ENCODE peak calls at places on chromosomes 6 and 20, in seven cellular contexts. One of them, this sample, is unnamed. For H3K4me1, the result is how much of the 10 kb centered on the place peaks cover.

GRCh38 chr6:151692216-151692615 is 115.3 kb upstream of the ESR1 start:
- DNase-seq in GM12878: no peak
- DNase-seq in endothelial cell of umbilical vein: no peak
- DNase-seq in spleen: no peak
- DNase-seq in upper lobe of left lung: no peak
- DNase-seq in stomach: no peak
- DNase-seq in esophagus muscularis mucosa: no peak
- DNase-seq in this sample: no peak

GRCh38 chr6:29722773-29723665 is at the start of gene HLA-F:
- DNase-seq in GM12878: peak
- DNase-seq in endothelial cell of umbilical vein: peak
- DNase-seq in spleen: peak
- DNase-seq in upper lobe of left lung: peak
- DNase-seq in stomach: peak
- DNase-seq in esophagus muscularis mucosa: peak
- DNase-seq in this sample: no peak

GRCh38 chr6:26482338-26482737 is 17.8 kb upstream of the BTN1A1 start:
- DNase-seq in GM12878: no peak
- DNase-seq in endothelial cell of umbilical vein: no peak
- DNase-seq in spleen: no peak
- DNase-seq in upper lobe of left lung: no peak
- DNase-seq in stomach: no peak
- DNase-seq in esophagus muscularis mucosa: no peak
- DNase-seq in this sample: no peak

GRCh38 chr6:127518212-127518709 is 874 bp downstream of the MTCL3 start:
- DNase-seq in GM12878: no peak
- DNase-seq in endothelial cell of umbilical vein: no peak
- DNase-seq in spleen: no peak
- DNase-seq in upper lobe of left lung: no peak
- DNase-seq in stomach: no peak
- DNase-seq in esophagus muscularis mucosa: no peak
- DNase-seq in this sample: no peak

GRCh38 chr6:169086020-169086419 is 167.6 kb downstream of the THBS2 start:
- DNase-seq in GM12878: no peak
- DNase-seq in endothelial cell of umbilical vein: no peak
- DNase-seq in spleen: no peak
- DNase-seq in upper lobe of left lung: no peak
- DNase-seq in stomach: no peak
- DNase-seq in esophagus muscularis mucosa: no peak
- DNase-seq in this sample: no peak

GRCh38 chr20:43243672-43244269 is 54.1 kb upstream of the PTPRT start:
- DNase-seq in GM12878: no peak
- DNase-seq in endothelial cell of umbilical vein: no peak
- DNase-seq in spleen: no peak
- DNase-seq in upper lobe of left lung: peak
- DNase-seq in stomach: no peak
- DNase-seq in esophagus muscularis mucosa: no peak
- DNase-seq in this sample: no peak

GRCh38 chr6:7183707-7184106 is 75.9 kb downstream of the RREB1 start:
- DNase-seq in GM12878: no peak
- DNase-seq in endothelial cell of umbilical vein: no peak
- DNase-seq in spleen: no peak
- DNase-seq in upper lobe of left lung: no peak
- DNase-seq in stomach: peak
- DNase-seq in esophagus muscularis mucosa: no peak
- DNase-seq in this sample: no peak

GRCh38 chr6:110518281-110518623 is 41.8 kb upstream of the SLC22A16 start:
- DNase-seq in GM12878: no peak
- DNase-seq in endothelial cell of umbilical vein: no peak
- DNase-seq in spleen: no peak
- DNase-seq in upper lobe of left lung: no peak
- DNase-seq in stomach: no peak
- DNase-seq in esophagus muscularis mucosa: no peak
- DNase-seq in this sample: no peak

GRCh38 chr6:159399953-159400352 is 230.8 kb downstream of the FNDC1 start:
- DNase-seq in GM12878: no peak
- DNase-seq in endothelial cell of umbilical vein: no peak
- DNase-seq in spleen: no peak
- DNase-seq in upper lobe of left lung: no peak
- DNase-seq in stomach: no peak
- DNase-seq in esophagus muscularis mucosa: peak
- DNase-seq in this sample: no peak

GRCh38 chr20:59735917-59736316 is 131.6 kb downstream of the PHACTR3 start:
- DNase-seq in GM12878: no peak
- DNase-seq in endothelial cell of umbilical vein: no peak
- DNase-seq in spleen: no peak
- DNase-seq in upper lobe of left lung: no peak
- DNase-seq in stomach: no peak
- DNase-seq in esophagus muscularis mucosa: no peak
- DNase-seq in this sample: no peak

GRCh38 chr20:29878281-29878741 is 1379.2 kb upstream of the DEFB115 start:
- DNase-seq in GM12878: no peak
- DNase-seq in endothelial cell of umbilical vein: no peak
- DNase-seq in spleen: peak
- DNase-seq in upper lobe of left lung: no peak
- DNase-seq in stomach: peak
- DNase-seq in esophagus muscularis mucosa: peak
- DNase-seq in this sample: peak

GRCh38 chr6:8243462-8243861 is 141.1 kb upstream of the EEF1E1 start:
- DNase-seq in GM12878: no peak
- DNase-seq in endothelial cell of umbilical vein: no peak
- DNase-seq in spleen: no peak
- DNase-seq in upper lobe of left lung: no peak
- DNase-seq in stomach: no peak
- DNase-seq in esophagus muscularis mucosa: no peak
- DNase-seq in this sample: no peak

GRCh38 chr6:48928937-48929336 is 534.1 kb downstream of the MMUT start:
- DNase-seq in GM12878: no peak
- DNase-seq in endothelial cell of umbilical vein: no peak
- DNase-seq in spleen: no peak
- DNase-seq in upper lobe of left lung: no peak
- DNase-seq in stomach: no peak
- DNase-seq in esophagus muscularis mucosa: no peak
- DNase-seq in this sample: no peak

GRCh38 chr6:28167068-28167467 is 25.4 kb downstream of the ZKSCAN8 start:
- DNase-seq in GM12878: no peak
- DNase-seq in endothelial cell of umbilical vein: no peak
- DNase-seq in spleen: no peak
- DNase-seq in upper lobe of left lung: no peak
- DNase-seq in stomach: no peak
- DNase-seq in esophagus muscularis mucosa: no peak
- DNase-seq in this sample: no peak

GRCh38 chr20:25205277-25206062 is 10.0 kb downstream of the ENTPD6 start:
- DNase-seq in GM12878: no peak
- DNase-seq in endothelial cell of umbilical vein: no peak
- DNase-seq in spleen: peak
- DNase-seq in upper lobe of left lung: no peak
- DNase-seq in stomach: peak
- DNase-seq in esophagus muscularis mucosa: peak
- DNase-seq in this sample: no peak

GRCh38 chr20:7714549-7714948 is 225.7 kb downstream of the HAO1 start:
- DNase-seq in GM12878: no peak
- DNase-seq in endothelial cell of umbilical vein: no peak
- DNase-seq in spleen: no peak
- DNase-seq in upper lobe of left lung: no peak
- DNase-seq in stomach: no peak
- DNase-seq in esophagus muscularis mucosa: no peak
- DNase-seq in this sample: no peak

GRCh38 chr20:41155267-41155666 is 17.9 kb downstream of the PLCG1 start:
- DNase-seq in GM12878: no peak
- DNase-seq in endothelial cell of umbilical vein: no peak
- DNase-seq in spleen: no peak
- DNase-seq in upper lobe of left lung: no peak
- DNase-seq in stomach: no peak
- DNase-seq in esophagus muscularis mucosa: no peak
- DNase-seq in this sample: no peak

GRCh38 chr6:22327881-22328280 is 31.0 kb upstream of the PRL start:
- DNase-seq in GM12878: no peak
- DNase-seq in endothelial cell of umbilical vein: no peak
- DNase-seq in spleen: no peak
- DNase-seq in upper lobe of left lung: no peak
- DNase-seq in stomach: no peak
- DNase-seq in esophagus muscularis mucosa: no peak
- DNase-seq in this sample: no peak

DNA sequence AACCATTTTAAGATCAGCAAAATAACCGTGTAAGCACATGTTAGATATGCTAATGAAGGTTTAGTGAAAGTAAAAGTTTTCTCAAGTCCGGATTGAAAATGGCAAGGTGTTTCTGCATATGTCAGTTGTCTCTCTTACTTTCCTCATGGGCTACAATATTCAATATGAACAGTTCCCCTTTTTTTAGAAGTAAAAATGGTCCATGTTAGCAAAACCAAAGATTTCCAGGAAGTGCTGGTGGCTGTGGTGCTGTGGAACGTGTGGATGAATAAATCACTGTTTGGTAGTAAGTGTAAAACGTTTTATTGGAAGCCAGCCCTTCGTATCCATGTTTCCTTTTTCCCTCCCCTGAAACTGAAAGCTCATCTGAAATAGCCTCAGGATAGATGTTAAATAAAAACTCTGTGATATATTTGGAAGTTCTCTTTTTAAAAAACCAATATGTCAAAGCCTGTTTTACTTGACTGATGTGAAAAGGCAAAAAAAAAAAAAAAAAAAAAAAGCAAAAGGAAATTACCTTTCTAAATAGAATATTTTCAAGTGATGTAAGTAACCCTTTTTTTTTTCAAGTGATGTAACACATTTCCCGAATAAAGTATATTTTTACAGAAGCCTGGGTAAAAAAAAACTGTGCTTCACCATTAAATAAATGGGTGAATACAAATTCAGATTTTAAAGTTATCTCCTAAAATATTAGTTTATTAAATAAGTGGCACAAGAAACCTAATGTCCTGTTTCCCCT is 41.9 kb downstream of the PLEKHG1 start:
- DNase-seq in GM12878: no peak
- DNase-seq in endothelial cell of umbilical vein: peak
- DNase-seq in spleen: no peak
- DNase-seq in upper lobe of left lung: no peak
- DNase-seq in stomach: no peak
- DNase-seq in esophagus muscularis mucosa: no peak
- DNase-seq in this sample: no peak
- TF ChIP-seq POLR2AphosphoS5 in GM12878: no peak
- TF ChIP-seq POLR2AphosphoS5 in endothelial cell of umbilical vein: no peak
- TF ChIP-seq POLR2AphosphoS5 in spleen: no peak
- TF ChIP-seq POLR2AphosphoS5 in upper lobe of left lung: no peak
- TF ChIP-seq POLR2AphosphoS5 in stomach: no peak
- TF ChIP-seq POLR2AphosphoS5 in esophagus muscularis mucosa: no peak
- TF ChIP-seq POLR2AphosphoS5 in this sample: no peak

GRCh38 chr20:54123587-54124180 is 50.1 kb downstream of the CYP24A1 start:
- DNase-seq in GM12878: no peak
- DNase-seq in endothelial cell of umbilical vein: no peak
- DNase-seq in spleen: no peak
- DNase-seq in upper lobe of left lung: peak
- DNase-seq in stomach: peak
- DNase-seq in esophagus muscularis mucosa: no peak
- DNase-seq in this sample: peak
- TF ChIP-seq POLR2A in GM12878: no peak
- TF ChIP-seq POLR2A in endothelial cell of umbilical vein: no peak
- TF ChIP-seq POLR2A in spleen: no peak
- TF ChIP-seq POLR2A in upper lobe of left lung: no peak
- TF ChIP-seq POLR2A in stomach: no peak
- TF ChIP-seq POLR2A in esophagus muscularis mucosa: no peak
- TF ChIP-seq POLR2A in this sample: no peak

GRCh38 chr6:33787336-33787953 is 1.5 kb downstream of the LEMD2 start:
- DNase-seq in GM12878: no peak
- DNase-seq in endothelial cell of umbilical vein: peak
- DNase-seq in spleen: no peak
- DNase-seq in upper lobe of left lung: no peak
- DNase-seq in stomach: no peak
- DNase-seq in esophagus muscularis mucosa: no peak
- DNase-seq in this sample: no peak

GRCh38 chr6:33789550-33789895 is 593 bp upstream of the LEMD2 start:
- DNase-seq in GM12878: no peak
- DNase-seq in endothelial cell of umbilical vein: no peak
- DNase-seq in spleen: peak
- DNase-seq in upper lobe of left lung: no peak
- DNase-seq in stomach: no peak
- DNase-seq in esophagus muscularis mucosa: no peak
- DNase-seq in this sample: no peak

GRCh38 chr6:33790306-33790855 is 1.5 kb upstream of the LEMD2 start:
- DNase-seq in GM12878: no peak
- DNase-seq in endothelial cell of umbilical vein: no peak
- DNase-seq in spleen: no peak
- DNase-seq in upper lobe of left lung: no peak
- DNase-seq in stomach: no peak
- DNase-seq in esophagus muscularis mucosa: no peak
- DNase-seq in this sample: no peak

GRCh38 chr6:33787954-33788693 is 806 bp downstream of the LEMD2 start:
- DNase-seq in GM12878: peak
- DNase-seq in endothelial cell of umbilical vein: peak
- DNase-seq in spleen: peak
- DNase-seq in upper lobe of left lung: peak
- DNase-seq in stomach: peak
- DNase-seq in esophagus muscularis mucosa: peak
- DNase-seq in this sample: no peak

GRCh38 chr6:33788694-33789549 is at the start of gene LEMD2:
- DNase-seq in GM12878: peak
- DNase-seq in endothelial cell of umbilical vein: peak
- DNase-seq in spleen: peak
- DNase-seq in upper lobe of left lung: peak
- DNase-seq in stomach: peak
- DNase-seq in esophagus muscularis mucosa: peak
- DNase-seq in this sample: peak
- H3K4me1 ChIP-seq in GM12878: under half
- H3K4me1 ChIP-seq in endothelial cell of umbilical vein: under half
- H3K4me1 ChIP-seq in spleen: under half
- H3K4me1 ChIP-seq in upper lobe of left lung: under half
- H3K4me1 ChIP-seq in stomach: under half
- H3K4me1 ChIP-seq in esophagus muscularis mucosa: under half
- H3K4me1 ChIP-seq in this sample: under half

DNA sequence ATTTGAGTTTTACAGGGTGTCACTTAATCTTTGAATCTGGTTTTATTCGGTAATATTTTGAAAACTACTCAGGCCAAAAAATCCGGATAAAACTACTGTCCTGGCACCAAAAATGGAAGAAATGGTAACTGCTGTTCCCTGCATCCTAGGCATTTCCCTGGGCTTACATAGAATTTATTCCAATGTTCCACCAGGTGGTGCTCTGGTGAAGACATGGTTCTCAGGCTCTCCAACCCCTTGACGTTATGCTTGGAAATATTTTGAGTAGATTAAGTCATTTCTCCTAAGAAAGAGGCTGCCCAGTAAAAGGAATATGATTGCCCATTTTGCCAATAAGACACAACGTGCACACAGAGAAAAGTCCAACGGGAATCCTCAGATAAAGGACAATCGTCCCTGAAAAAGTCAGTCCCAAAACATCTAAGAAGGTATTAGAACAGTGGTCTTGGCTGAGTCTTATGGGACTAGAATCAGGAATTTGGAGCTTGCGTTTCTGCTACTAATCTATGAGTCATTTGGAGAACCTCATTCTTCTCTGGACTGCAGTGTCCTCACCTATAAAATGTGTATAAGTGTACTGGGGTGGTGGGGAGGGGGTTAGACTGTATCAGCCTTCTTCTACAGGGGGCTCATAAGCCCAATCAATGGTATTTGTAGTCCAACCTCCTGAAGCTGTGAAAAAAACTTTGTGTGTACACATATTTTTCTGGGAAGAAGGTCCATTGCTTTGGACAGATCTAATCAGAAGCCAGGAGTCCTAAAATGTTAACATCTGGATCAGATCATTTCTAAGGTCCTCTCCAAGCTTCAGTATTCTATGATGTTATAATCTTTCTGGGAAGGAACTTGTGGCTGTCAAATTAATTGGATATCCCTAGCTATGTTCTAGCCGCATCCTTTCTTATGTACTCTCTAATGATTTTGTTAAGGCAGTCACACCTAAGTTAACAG is 131.0 kb upstream of the BMP2 start:
- DNase-seq in GM12878: no peak
- DNase-seq in endothelial cell of umbilical vein: peak
- DNase-seq in spleen: no peak
- DNase-seq in upper lobe of left lung: peak
- DNase-seq in stomach: no peak
- DNase-seq in esophagus muscularis mucosa: peak
- DNase-seq in this sample: no peak
- TF ChIP-seq POLR2AphosphoS5 in GM12878: no peak
- TF ChIP-seq POLR2AphosphoS5 in endothelial cell of umbilical vein: no peak
- TF ChIP-seq POLR2AphosphoS5 in spleen: no peak
- TF ChIP-seq POLR2AphosphoS5 in upper lobe of left lung: no peak
- TF ChIP-seq POLR2AphosphoS5 in stomach: no peak
- TF ChIP-seq POLR2AphosphoS5 in esophagus muscularis mucosa: no peak
- TF ChIP-seq POLR2AphosphoS5 in this sample: no peak

This sample was measured in vagina.